ENCODE peak calls at places on chromosomes 12 and 14, in ten cellular contexts. B is astrocyte of the spinal cord, C is cardiac muscle cell, O is right lobe of liver, N is fibroblast of pulmonary artery, I is IMR-90, K is pancreas, F is AG09309, Z is AG10803, U is astrocyte of the cerebellum. E is an unnamed sample.

GRCh38 chr12:121949643-121950397 is 31.4 kb downstream of the CFAP251 start:
- DNase-seq in B (peak), C (peak), O (no peak), N (peak), I (peak), K (no peak), F (peak), Z (peak), U (peak), E (no peak)

GRCh38 chr12:45730842-45731336 is 1.4 kb downstream of the ARID2 start:
- DNase-seq in B (peak), C (peak), O (no peak), N (peak), I (peak), K (no peak), F (no peak), Z (peak), U (no peak), E (no peak)

GRCh38 chr14:29652586-29652985 is 275.1 kb downstream of the PRKD1 start:
- DNase-seq in B (no peak), C (peak), O (no peak), N (peak), I (peak), K (no peak), F (no peak), Z (peak), U (no peak), E (no peak)

GRCh38 chr12:7155471-7156034 is 25.4 kb downstream of the CLSTN3 start:
- DNase-seq in B (no peak), C (peak), O (peak), N (peak), I (no peak), K (peak), F (no peak), Z (no peak), U (no peak), E (no peak)

GRCh38 chr14:28301179-28301578 is 465.4 kb upstream of the FOXG1 start:
- DNase-seq in B (no peak), C (no peak), O (no peak), N (no peak), I (no peak), K (no peak), F (no peak), Z (no peak), U (no peak), E (no peak)

GRCh38 chr14:62655161-62655560 is 390.1 kb downstream of the KCNH5 start:
- DNase-seq in B (no peak), C (no peak), O (no peak), N (peak), I (peak), K (no peak), F (no peak), Z (no peak), U (no peak), E (no peak)

GRCh38 chr12:89353188-89353822 is 1.0 kb upstream of the DUSP6 start:
- DNase-seq in B (peak), C (peak), O (peak), N (peak), I (peak), K (peak), F (no peak), Z (peak), U (no peak), E (no peak)

GRCh38 chr12:24746021-24746671 is 202.8 kb downstream of the BCAT1 start:
- DNase-seq in B (no peak), C (no peak), O (no peak), N (no peak), I (no peak), K (no peak), F (no peak), Z (no peak), U (no peak), E (no peak)

GRCh38 chr12:124531281-124531745 is 36.1 kb downstream of the NCOR2 start:
- DNase-seq in B (no peak), C (no peak), O (no peak), N (no peak), I (no peak), K (no peak), F (no peak), Z (no peak), U (no peak), E (no peak)

GRCh38 chr14:66610154-66610563 is 102.2 kb downstream of the GPHN start:
- DNase-seq in B (no peak), C (peak), O (no peak), N (no peak), I (peak), K (no peak), F (no peak), Z (no peak), U (no peak), E (no peak)

GRCh38 chr12:67676624-67677023 is 28.1 kb downstream of the DYRK2 start:
- DNase-seq in B (no peak), C (no peak), O (no peak), N (no peak), I (peak), K (no peak), F (no peak), Z (peak), U (no peak), E (no peak)

GRCh38 chr12:69511870-69512269 is 41.7 kb downstream of the FRS2 start:
- DNase-seq in B (no peak), C (no peak), O (no peak), N (no peak), I (no peak), K (no peak), F (no peak), Z (no peak), U (no peak), E (no peak)

GRCh38 chr14:74945852-74946658 is 9.3 kb downstream of the PGF start:
- DNase-seq in B (peak), C (peak), O (peak), N (peak), I (peak), K (peak), F (no peak), Z (peak), U (no peak), E (no peak)

GRCh38 chr12:111886662-111887545 is 44.9 kb downstream of the MAPKAPK5 start:
- DNase-seq in B (no peak), C (no peak), O (no peak), N (no peak), I (no peak), K (no peak), F (no peak), Z (no peak), U (no peak), E (no peak)

GRCh38 chr14:59882957-59883356 is 12.4 kb upstream of the RTN1 start:
- DNase-seq in B (no peak), C (no peak), O (no peak), N (peak), I (no peak), K (no peak), F (no peak), Z (no peak), U (no peak), E (no peak)

GRCh38 chr12:26247873-26248272 is 52.5 kb downstream of the SSPN start:
- DNase-seq in B (no peak), C (no peak), O (no peak), N (no peak), I (no peak), K (no peak), F (no peak), Z (no peak), U (no peak), E (no peak)

GRCh38 chr12:117036046-117036445 is 63.2 kb downstream of the TESC start:
- DNase-seq in B (no peak), C (no peak), O (no peak), N (no peak), I (no peak), K (peak), F (no peak), Z (no peak), U (no peak), E (no peak)

GRCh38 chr12:79881351-79881750 is 53.5 kb downstream of the PPP1R12A start:
- DNase-seq in B (no peak), C (no peak), O (no peak), N (no peak), I (no peak), K (no peak), F (no peak), Z (no peak), U (no peak), E (no peak)

GRCh38 chr12:50062733-50063452 is 5.5 kb downstream of the ASIC1 start:
- DNase-seq in B (peak), C (no peak), O (no peak), N (no peak), I (peak), K (no peak), F (no peak), Z (no peak), U (no peak), E (no peak)

GRCh38 chr14:75452900-75453816 is 25.3 kb downstream of the JDP2 start:
- DNase-seq in B (peak), C (peak), O (no peak), N (peak), I (peak), K (peak), F (peak), Z (peak), U (peak), E (peak)

GRCh38 chr12:117393656-117394055 is 32.2 kb upstream of the NOS1 start:
- DNase-seq in B (no peak), C (no peak), O (no peak), N (no peak), I (no peak), K (no peak), F (no peak), Z (no peak), U (no peak), E (no peak)

DNA sequence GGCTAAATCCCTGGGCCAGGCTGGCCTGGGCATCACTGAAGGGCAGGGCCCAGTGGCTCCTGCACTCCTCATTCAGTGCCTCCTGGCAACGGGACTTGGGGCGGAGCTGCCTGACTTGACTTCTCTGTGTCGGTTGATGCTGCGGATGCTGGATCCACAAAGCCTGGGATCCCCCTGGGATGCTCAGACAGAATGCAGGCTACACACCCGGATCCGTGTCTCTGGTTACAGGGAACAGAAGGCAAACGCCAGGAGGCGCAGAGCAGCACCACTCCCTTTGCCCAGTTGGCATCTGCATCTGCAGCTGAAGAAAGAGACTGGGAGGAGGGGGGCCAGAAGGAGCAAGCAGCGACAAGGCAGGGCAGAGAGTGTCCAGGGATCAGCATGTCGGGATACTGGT is 154.5 kb upstream of the FKBP4 start:
- DNase-seq in B (no peak), C (no peak), O (peak), N (no peak), I (no peak), K (no peak), F (peak), Z (peak), U (no peak), E (no peak)
- TF ChIP-seq CTCF in B (peak), C (peak), O (no peak), N (no peak), I (peak), K (no peak), F (peak), Z (peak), U (no peak), E (no peak)

GRCh38 chr14:24910408-24910986 is 139.4 kb downstream of the STXBP6 start:
- DNase-seq in B (no peak), C (no peak), O (no peak), N (no peak), I (no peak), K (no peak), F (no peak), Z (no peak), U (no peak), E (no peak)

GRCh38 chr14:24909523-24910302 is 140.2 kb downstream of the STXBP6 start:
- DNase-seq in B (no peak), C (no peak), O (no peak), N (no peak), I (no peak), K (no peak), F (no peak), Z (no peak), U (no peak), E (no peak)

GRCh38 chr14:24913026-24913425 is 136.9 kb downstream of the STXBP6 start:
- DNase-seq in B (no peak), C (no peak), O (no peak), N (no peak), I (no peak), K (no peak), F (no peak), Z (peak), U (no peak), E (no peak)

GRCh38 chr14:24913746-24914145 is 136.2 kb downstream of the STXBP6 start:
- DNase-seq in B (no peak), C (no peak), O (no peak), N (no peak), I (no peak), K (no peak), F (no peak), Z (no peak), U (no peak), E (no peak)

DNA sequence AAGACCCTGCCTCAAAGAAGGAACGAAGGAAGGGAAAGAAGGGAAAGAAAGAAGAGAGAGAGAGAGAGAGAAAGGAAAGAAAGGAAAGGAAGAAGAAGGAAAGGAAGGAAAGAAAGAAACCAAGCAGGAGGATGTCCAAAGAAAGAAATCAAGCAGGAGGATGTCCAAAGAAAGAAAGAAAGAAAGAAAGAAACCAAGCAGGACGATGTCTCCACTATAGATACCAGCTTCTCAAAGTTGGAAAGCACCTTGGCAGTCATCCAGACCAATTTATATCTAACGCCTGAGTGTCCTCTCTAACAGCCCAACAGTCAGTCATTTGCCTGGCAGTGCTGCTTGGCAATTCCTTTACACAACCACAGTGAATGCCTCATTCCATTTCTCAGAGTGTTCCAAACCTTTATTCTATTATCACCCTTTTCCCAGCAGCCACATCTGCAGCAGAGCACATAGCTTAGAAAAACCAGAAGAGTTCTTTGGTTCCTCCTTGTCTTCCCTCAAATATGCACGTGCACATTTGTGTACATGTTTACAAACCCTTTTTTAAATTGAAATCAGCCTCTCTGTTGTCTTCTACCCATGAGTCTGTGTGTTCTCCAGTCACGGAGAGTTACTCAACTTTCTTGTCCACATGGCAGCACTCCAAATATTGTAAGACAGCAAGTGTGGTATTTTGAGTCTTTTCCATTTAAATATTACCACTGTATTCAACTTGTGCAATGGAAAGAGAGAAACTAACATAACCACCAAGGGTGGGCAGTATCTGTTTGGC is 138.4 kb downstream of the STXBP6 start:
- DNase-seq in B (peak), C (peak), O (no peak), N (peak), I (peak), K (no peak), F (peak), Z (peak), U (peak), E (peak)
- H3K4me3 ChIP-seq in B (no peak), C (no peak), O (no peak), N (peak), I (peak), K (no peak), F (no peak), Z (peak), U (no peak), E (peak)

GRCh38 chr12:701896-702539 is 38.8 kb upstream of the NINJ2 start:
- DNase-seq in B (no peak), C (peak), O (peak), N (peak), I (no peak), K (no peak), F (no peak), Z (no peak), U (no peak), E (no peak)

GRCh38 chr12:697426-697825 is 34.2 kb upstream of the NINJ2 start:
- DNase-seq in B (no peak), C (no peak), O (no peak), N (no peak), I (no peak), K (no peak), F (no peak), Z (no peak), U (no peak), E (no peak)

GRCh38 chr12:704516-705242 is 41.4 kb upstream of the NINJ2 start:
- DNase-seq in B (no peak), C (no peak), O (no peak), N (no peak), I (no peak), K (no peak), F (no peak), Z (no peak), U (no peak), E (no peak)

GRCh38 chr12:694734-695503 is 31.7 kb upstream of the NINJ2 start:
- DNase-seq in B (peak), C (peak), O (no peak), N (no peak), I (no peak), K (no peak), F (no peak), Z (no peak), U (no peak), E (no peak)

DNA sequence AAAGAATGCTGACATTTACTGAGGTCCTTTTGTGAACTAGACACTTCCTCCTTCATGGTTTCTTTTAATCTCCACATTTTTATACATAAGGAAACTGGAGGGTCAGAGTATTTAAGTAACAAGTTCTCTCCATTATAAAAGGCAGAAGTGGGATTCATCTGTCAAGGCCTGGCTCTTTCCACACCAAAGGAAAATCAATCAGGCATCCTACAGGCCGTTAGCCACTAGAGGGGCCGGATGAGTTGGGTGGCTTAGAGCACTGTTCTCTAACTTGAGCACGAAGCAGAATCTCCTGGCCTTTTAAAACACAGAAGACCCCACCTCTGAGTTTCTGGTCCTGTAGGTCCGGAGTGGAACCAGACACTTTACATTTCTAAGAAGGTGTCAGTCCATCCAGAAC is 36.8 kb upstream of the NINJ2 start:
- DNase-seq in B (no peak), C (no peak), O (peak), N (no peak), I (no peak), K (no peak), F (no peak), Z (no peak), U (no peak), E (no peak)
- TF ChIP-seq CTCF in B (no peak), C (no peak), O (no peak), N (no peak), I (no peak), K (no peak), F (no peak), Z (no peak), U (no peak), E (no peak)

GRCh38 chr12:51815571-51815970 is 32.9 kb downstream of the FIGNL2 start:
- DNase-seq in B (no peak), C (no peak), O (no peak), N (no peak), I (no peak), K (no peak), F (no peak), Z (no peak), U (no peak), E (no peak)

GRCh38 chr12:51817027-51817953 is 31.2 kb downstream of the FIGNL2 start:
- DNase-seq in B (no peak), C (no peak), O (no peak), N (no peak), I (no peak), K (no peak), F (no peak), Z (no peak), U (no peak), E (no peak)

GRCh38 chr12:51812871-51813270 is 35.6 kb downstream of the FIGNL2 start:
- DNase-seq in B (no peak), C (no peak), O (no peak), N (no peak), I (no peak), K (no peak), F (no peak), Z (no peak), U (no peak), E (no peak)

GRCh38 chr12:51813931-51814310 is 34.6 kb downstream of the FIGNL2 start:
- DNase-seq in B (no peak), C (no peak), O (no peak), N (no peak), I (no peak), K (no peak), F (no peak), Z (no peak), U (no peak), E (no peak)

DNA sequence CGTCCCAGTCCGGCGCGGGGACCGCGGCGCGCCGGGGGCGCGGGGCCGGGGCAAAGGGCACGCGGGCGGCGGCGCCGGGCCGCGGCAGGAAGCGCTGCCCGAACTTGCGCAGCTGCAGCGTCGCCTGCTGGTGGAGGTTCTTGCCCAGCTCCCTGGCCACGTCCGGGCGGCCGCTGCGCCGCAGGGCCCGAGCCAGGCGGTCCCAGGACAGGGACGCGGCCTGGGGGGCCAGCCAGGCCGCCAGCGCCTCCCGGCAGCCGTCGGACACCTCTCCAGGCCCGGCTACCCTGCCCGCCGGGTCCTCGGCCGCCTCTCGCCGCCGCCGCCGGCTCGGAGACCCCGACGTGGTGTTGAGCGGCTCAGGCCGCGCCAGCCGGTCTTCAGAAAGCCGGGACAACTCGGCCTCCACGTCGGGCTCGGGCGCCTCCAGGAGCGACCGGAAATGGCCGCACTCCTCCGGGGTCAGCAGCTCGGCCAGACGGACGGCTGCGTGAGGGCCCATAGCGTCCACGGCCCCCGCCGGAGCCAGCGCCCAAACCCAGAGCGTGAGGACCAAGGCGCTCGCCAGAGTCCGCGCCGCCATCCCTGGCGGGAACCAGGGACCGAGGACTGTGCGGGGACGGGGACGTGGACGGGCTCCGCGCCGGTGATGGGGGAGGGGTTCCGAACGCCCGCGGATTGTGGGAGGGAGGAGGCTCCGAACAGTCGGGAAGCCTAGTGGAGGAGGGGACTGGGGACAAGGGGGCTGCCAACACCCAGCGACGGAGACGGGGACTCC is 34.0 kb downstream of the FIGNL2 start:
- DNase-seq in B (peak), C (peak), O (peak), N (peak), I (peak), K (peak), F (peak), Z (peak), U (no peak), E (no peak)
- H3K4me3 ChIP-seq in B (peak), C (peak), O (peak), N (peak), I (peak), K (peak), F (peak), Z (peak), U (peak), E (peak)

GRCh38 chr12:55516391-55516790 is 24.2 kb downstream of the OR6C68 start:
- DNase-seq in B (no peak), C (no peak), O (no peak), N (no peak), I (no peak), K (no peak), F (no peak), Z (no peak), U (no peak), E (no peak)

GRCh38 chr12:55515696-55516095 is 23.5 kb downstream of the OR6C68 start:
- DNase-seq in B (no peak), C (no peak), O (no peak), N (no peak), I (no peak), K (no peak), F (no peak), Z (no peak), U (no peak), E (no peak)
- TF ChIP-seq CTCF in B (no peak), C (no peak), O (no peak), N (no peak), I (no peak), K (no peak), F (no peak), Z (no peak), U (peak), E (no peak)

GRCh38 chr14:32897724-32898064 is 41.0 kb upstream of the NPAS3 start:
- DNase-seq in B (no peak), C (no peak), O (no peak), N (no peak), I (no peak), K (no peak), F (no peak), Z (no peak), U (no peak), E (no peak)
- H3K4me3 ChIP-seq in B (peak), C (no peak), O (peak), N (peak), I (peak), K (peak), F (peak), Z (peak), U (peak), E (peak)